ENCODE peak calls at places on chromosomes 16 and 17, in eight cellular contexts. I, E, B, X, Y, A, Z and V are unnamed samples.

GRCh38 chr17:40958086-40958953 is 8.4 kb downstream of the KRT39 start:
- DNase-seq in I (no peak), E (no peak), B (no peak), X (no peak), Y (no peak), A (no peak), Z (no peak), V (no peak)

GRCh38 chr16:47025641-47026040 is 52.2 kb upstream of the DNAJA2 start:
- DNase-seq in I (no peak), E (no peak), B (no peak), X (no peak), Y (no peak), A (no peak), Z (no peak), V (no peak)

GRCh38 chr17:82619641-82620040 is 28.6 kb downstream of the WDR45B start:
- DNase-seq in I (no peak), E (no peak), B (no peak), X (no peak), Y (no peak), A (no peak), Z (no peak), V (no peak)

GRCh38 chr17:31627960-31628359 is 231.1 kb downstream of the COPRS start:
- DNase-seq in I (no peak), E (no peak), B (no peak), X (no peak), Y (peak), A (no peak), Z (no peak), V (no peak)

GRCh38 chr17:40526668-40527067 is 25.2 kb upstream of the TNS4 start:
- DNase-seq in I (no peak), E (no peak), B (no peak), X (peak), Y (no peak), A (no peak), Z (no peak), V (no peak)

GRCh38 chr16:10694830-10695229 is at the start of gene TEKT5:
- DNase-seq in I (no peak), E (no peak), B (no peak), X (no peak), Y (no peak), A (no peak), Z (no peak), V (no peak)

GRCh38 chr16:2689968-2690830 is 7.9 kb downstream of the KCTD5 start:
- DNase-seq in I (no peak), E (no peak), B (no peak), X (no peak), Y (no peak), A (no peak), Z (peak), V (no peak)

GRCh38 chr17:6145946-6146345 is 75.8 kb downstream of the WSCD1 start:
- DNase-seq in I (no peak), E (no peak), B (peak), X (no peak), Y (no peak), A (no peak), Z (no peak), V (no peak)

GRCh38 chr16:12501727-12502457 is 301.8 kb downstream of the CPPED1 start:
- DNase-seq in I (no peak), E (no peak), B (no peak), X (no peak), Y (no peak), A (no peak), Z (no peak), V (no peak)

GRCh38 chr16:10851512-10851911 is 25.5 kb upstream of the CIITA start:
- DNase-seq in I (no peak), E (no peak), B (no peak), X (no peak), Y (no peak), A (no peak), Z (no peak), V (no peak)

GRCh38 chr17:21200590-21201301 is 13.2 kb downstream of the TMEM11 start:
- DNase-seq in I (no peak), E (no peak), B (no peak), X (no peak), Y (no peak), A (no peak), Z (no peak), V (no peak)

GRCh38 chr17:73474370-73474988 is 162.7 kb upstream of the CDC42EP4 start:
- DNase-seq in I (peak), E (no peak), B (peak), X (no peak), Y (peak), A (no peak), Z (no peak), V (no peak)

GRCh38 chr17:59547131-59547915 is 18.1 kb upstream of the DHX40 start:
- DNase-seq in I (no peak), E (no peak), B (no peak), X (no peak), Y (no peak), A (no peak), Z (no peak), V (no peak)

GRCh38 chr16:78340590-78340989 is 241.1 kb downstream of the WWOX start:
- DNase-seq in I (no peak), E (no peak), B (no peak), X (no peak), Y (no peak), A (no peak), Z (no peak), V (no peak)

GRCh38 chr16:49200223-49200820 is 81.3 kb downstream of the CBLN1 start:
- DNase-seq in I (no peak), E (no peak), B (no peak), X (no peak), Y (no peak), A (no peak), Z (no peak), V (no peak)

GRCh38 chr16:17556276-17557052 is 85.7 kb upstream of the XYLT1 start:
- DNase-seq in I (no peak), E (no peak), B (no peak), X (no peak), Y (peak), A (no peak), Z (no peak), V (no peak)

GRCh38 chr17:16068323-16068722 is 68.7 kb downstream of the TTC19 start:
- DNase-seq in I (no peak), E (no peak), B (no peak), X (no peak), Y (no peak), A (no peak), Z (no peak), V (no peak)

GRCh38 chr17:74631468-74632195 is 8.1 kb upstream of the CD300E start:
- DNase-seq in I (no peak), E (no peak), B (no peak), X (no peak), Y (no peak), A (no peak), Z (no peak), V (no peak)

GRCh38 chr17:63325885-63326284 is 120.2 kb downstream of the CYB561 start:
- DNase-seq in I (no peak), E (no peak), B (no peak), X (no peak), Y (no peak), A (no peak), Z (no peak), V (no peak)

GRCh38 chr17:65190467-65191095 is 53.4 kb downstream of the RGS9 start:
- DNase-seq in I (no peak), E (no peak), B (no peak), X (no peak), Y (peak), A (no peak), Z (no peak), V (no peak)

GRCh38 chr16:82715833-82716232 is 89.1 kb downstream of the CDH13 start:
- DNase-seq in I (no peak), E (no peak), B (no peak), X (no peak), Y (no peak), A (no peak), Z (no peak), V (no peak)

GRCh38 chr16:85986931-85987749 is 88.2 kb downstream of the IRF8 start:
- DNase-seq in I (no peak), E (peak), B (peak), X (peak), Y (no peak), A (no peak), Z (peak), V (peak)

GRCh38 chr16:13858873-13859580 is 60.9 kb upstream of the ERCC4 start:
- DNase-seq in I (no peak), E (no peak), B (no peak), X (no peak), Y (no peak), A (no peak), Z (no peak), V (no peak)

GRCh38 chr17:55351027-55351625 is 70.5 kb downstream of the MMD start:
- DNase-seq in I (no peak), E (no peak), B (no peak), X (no peak), Y (no peak), A (no peak), Z (no peak), V (no peak)

GRCh38 chr16:63684702-63685101 is 1437.2 kb downstream of the CDH11 start:
- DNase-seq in I (no peak), E (no peak), B (no peak), X (no peak), Y (no peak), A (no peak), Z (no peak), V (no peak)

GRCh38 chr17:42408076-42408475 is 15.0 kb downstream of the CAVIN1 start:
- DNase-seq in I (no peak), E (no peak), B (no peak), X (no peak), Y (no peak), A (peak), Z (no peak), V (no peak)

GRCh38 chr16:31134091-31134571 is 1.4 kb downstream of the PRSS8 start:
- DNase-seq in I (no peak), E (no peak), B (no peak), X (no peak), Y (no peak), A (no peak), Z (no peak), V (no peak)

GRCh38 chr16:1612320-1613111 is at the start of gene CRAMP1:
- DNase-seq in I (no peak), E (no peak), B (peak), X (no peak), Y (no peak), A (no peak), Z (no peak), V (peak)